ENCODE peak calls at places on chromosomes 7 and 10, in five cellular contexts. G, R, K, E and X are unnamed samples.

GRCh38 chr7:18384491-18385143 is 110.9 kb upstream of the HDAC9 start:
- DNase-seq in G (no peak), R (peak; percentile 16), K (no peak), E (no peak), X (no peak)

GRCh38 chr7:106773228-106773627 is 91.9 kb upstream of the PIK3CG start:
- DNase-seq in G (no peak), R (peak; percentile 58), K (no peak), E (no peak), X (no peak)

GRCh38 chr7:29022291-29022988 is 64.3 kb upstream of the TRIL start:
- DNase-seq in G (no peak), R (no peak), K (no peak), E (no peak), X (no peak)

GRCh38 chr7:83936056-83936703 is 258.4 kb downstream of the SEMA3A start:
- DNase-seq in G (peak; percentile 39), R (peak; percentile 62), K (peak; percentile 42), E (peak; percentile 49), X (no peak)

GRCh38 chr7:465710-466400 is 53.8 kb downstream of the PDGFA start:
- DNase-seq in G (no peak), R (no peak), K (no peak), E (no peak), X (no peak)

GRCh38 chr7:44325181-44325671 is at the start of gene CAMK2B:
- DNase-seq in G (no peak), R (no peak), K (no peak), E (no peak), X (no peak)

GRCh38 chr10:118798186-118798811 is 43.5 kb upstream of the CACUL1 start:
- DNase-seq in G (no peak), R (peak; percentile 75), K (peak; percentile 23), E (peak; percentile 69), X (no peak)

GRCh38 chr7:2191026-2191425 is 41.7 kb downstream of the MAD1L1 start:
- DNase-seq in G (no peak), R (peak; percentile 66), K (no peak), E (no peak), X (no peak)

GRCh38 chr7:149877890-149878522 is 4.2 kb downstream of the ATP6V0E2 start:
- DNase-seq in G (no peak), R (no peak), K (no peak), E (no peak), X (peak; percentile 43)